ENCODE peak calls at places on chromosomes 13 and 19, in seven cellular contexts. E is neuronal stem cell, A is IMR-90, Y is H1, O is mesendoderm, K is mesenchymal stem cell, Q is trophoblast cell. H is an unnamed sample.

GRCh38 chr13:99983401-99984133 is 2.0 kb downstream of the ZIC2 start:
- DNase-seq in E (no peak), A (no peak), Y (no peak), O (peak), K (peak), Q (no peak), H (peak)

GRCh38 chr19:5312058-5312457 is 28.6 kb downstream of the PTPRS start:
- DNase-seq in E (no peak), A (no peak), Y (no peak), O (no peak), K (no peak), Q (no peak), H (no peak)

GRCh38 chr19:51387924-51388389 is at the start of gene LIM2:
- DNase-seq in E (peak), A (no peak), Y (no peak), O (no peak), K (no peak), Q (no peak), H (no peak)

GRCh38 chr19:2865334-2866221 is 1.6 kb upstream of the ZNF556 start:
- DNase-seq in E (no peak), A (no peak), Y (no peak), O (no peak), K (no peak), Q (no peak), H (no peak)

GRCh38 chr19:13621413-13621812 is 115.1 kb upstream of the CACNA1A start:
- DNase-seq in E (no peak), A (peak), Y (peak), O (peak), K (peak), Q (peak), H (peak)

GRCh38 chr13:49563513-49563912 is 21.8 kb downstream of the RCBTB1 start:
- DNase-seq in E (no peak), A (peak), Y (no peak), O (no peak), K (peak), Q (peak), H (no peak)

GRCh38 chr13:93859666-93860065 is 619.8 kb downstream of the DCT start:
- DNase-seq in E (no peak), A (peak), Y (no peak), O (no peak), K (peak), Q (no peak), H (no peak)

GRCh38 chr19:17847538-17848366 is at the start of gene JAK3:
- DNase-seq in E (peak), A (peak), Y (peak), O (peak), K (peak), Q (no peak), H (peak)

GRCh38 chr13:81001828-81002385 is 661.0 kb upstream of the SPRY2 start:
- DNase-seq in E (no peak), A (no peak), Y (no peak), O (no peak), K (no peak), Q (no peak), H (no peak)

GRCh38 chr13:109680930-109681329 is 105.5 kb downstream of the IRS2 start:
- DNase-seq in E (no peak), A (no peak), Y (no peak), O (no peak), K (no peak), Q (no peak), H (no peak)

GRCh38 chr13:109427695-109428094 is 358.7 kb downstream of the IRS2 start:
- DNase-seq in E (no peak), A (no peak), Y (no peak), O (peak), K (no peak), Q (no peak), H (no peak)

GRCh38 chr19:45123440-45123850 is 30.5 kb downstream of the PPP1R37 start:
- DNase-seq in E (no peak), A (no peak), Y (no peak), O (no peak), K (no peak), Q (peak), H (no peak)

GRCh38 chr19:44685877-44686276 is 13.1 kb upstream of the CEACAM16 start:
- DNase-seq in E (no peak), A (peak), Y (no peak), O (no peak), K (peak), Q (no peak), H (no peak)

GRCh38 chr19:14381689-14382474 is 638 bp downstream of the ADGRE5 start:
- DNase-seq in E (no peak), A (peak), Y (no peak), O (peak), K (peak), Q (peak), H (no peak)

GRCh38 chr19:5559804-5560133 is 8.0 kb downstream of the TINCR start:
- DNase-seq in E (no peak), A (no peak), Y (no peak), O (no peak), K (no peak), Q (no peak), H (no peak)

GRCh38 chr19:35734273-35734672 is 8.0 kb downstream of the IGFLR1 start:
- DNase-seq in E (no peak), A (no peak), Y (no peak), O (no peak), K (no peak), Q (no peak), H (no peak)

GRCh38 chr19:42250666-42251531 is 4.0 kb downstream of the ERF start:
- DNase-seq in E (no peak), A (peak), Y (no peak), O (no peak), K (peak), Q (no peak), H (no peak)

GRCh38 chr13:90839061-90839460 is 508.4 kb upstream of the MIR17HG start:
- DNase-seq in E (no peak), A (no peak), Y (no peak), O (no peak), K (no peak), Q (no peak), H (no peak)

GRCh38 chr13:42168497-42168896 is 103.5 kb upstream of the AKAP11 start:
- DNase-seq in E (no peak), A (no peak), Y (no peak), O (no peak), K (no peak), Q (no peak), H (no peak)

GRCh38 chr13:113183450-113184129 is 24.9 kb downstream of the PCID2 start:
- DNase-seq in E (no peak), A (no peak), Y (no peak), O (no peak), K (peak), Q (no peak), H (no peak)

GRCh38 chr19:32866061-32866460 is 3.5 kb downstream of the SLC7A9 start:
- DNase-seq in E (no peak), A (no peak), Y (no peak), O (no peak), K (no peak), Q (no peak), H (no peak)

GRCh38 chr19:18670313-18670712 is 13.2 kb upstream of the CRTC1 start:
- DNase-seq in E (no peak), A (no peak), Y (no peak), O (no peak), K (no peak), Q (no peak), H (no peak)

GRCh38 chr13:34025746-34026145 is 207.8 kb downstream of the RFC3 start:
- DNase-seq in E (no peak), A (peak), Y (no peak), O (no peak), K (peak), Q (no peak), H (no peak)

GRCh38 chr19:40502647-40503046 is 35.8 kb downstream of the SPTBN4 start:
- DNase-seq in E (no peak), A (no peak), Y (peak), O (peak), K (no peak), Q (no peak), H (peak)

GRCh38 chr13:26463848-26464247 is 93.6 kb upstream of the WASF3 start:
- DNase-seq in E (no peak), A (no peak), Y (no peak), O (no peak), K (no peak), Q (no peak), H (no peak)

GRCh38 chr19:14774373-14774772 is 4.0 kb downstream of the ADGRE2 start:
- DNase-seq in E (no peak), A (no peak), Y (no peak), O (no peak), K (no peak), Q (no peak), H (peak)

GRCh38 chr13:37457594-37457993 is 141.0 kb downstream of the POSTN start:
- DNase-seq in E (no peak), A (peak), Y (no peak), O (no peak), K (no peak), Q (no peak), H (no peak)

GRCh38 chr19:16228637-16229321 is 31.1 kb downstream of the AP1M1 start:
- DNase-seq in E (no peak), A (no peak), Y (no peak), O (no peak), K (no peak), Q (no peak), H (no peak)

GRCh38 chr13:72952529-72953141 is 106.2 kb upstream of the KLF5 start:
- DNase-seq in E (no peak), A (no peak), Y (no peak), O (peak), K (no peak), Q (peak), H (no peak)

GRCh38 chr13:30932481-30933333 is at the start of gene TEX26:
- DNase-seq in E (peak), A (no peak), Y (peak), O (peak), K (peak), Q (no peak), H (peak)
- H4K8ac ChIP-seq in E (no peak), A (no peak), Y (no peak), O (no peak), K (peak), Q (peak), H (no peak)

DNA sequence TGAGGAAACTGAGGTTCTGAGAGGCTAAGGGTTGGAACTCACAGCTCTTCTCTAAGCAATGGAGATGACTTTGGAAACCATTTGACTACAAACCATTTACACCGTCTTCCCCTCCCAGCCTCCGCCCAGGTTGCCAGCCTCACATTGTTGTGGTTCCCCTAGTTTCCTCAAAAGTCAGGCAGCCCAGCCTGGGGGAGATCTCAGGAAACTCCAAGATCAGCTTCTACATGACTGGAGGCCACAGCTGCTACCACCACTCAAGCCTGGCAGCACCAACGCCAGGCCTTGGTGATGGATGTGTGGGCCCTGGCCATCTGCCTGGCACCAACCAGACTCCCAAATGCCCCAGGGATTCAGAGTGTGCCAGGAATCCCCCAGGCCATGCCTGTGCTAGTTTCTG is 207.9 kb downstream of the TSHZ3 start:
- DNase-seq in E (no peak), A (no peak), Y (no peak), O (no peak), K (no peak), Q (no peak), H (no peak)
- H4K8ac ChIP-seq in E (no peak), A (peak), Y (no peak), O (no peak), K (peak), Q (no peak), H (no peak)

DNA sequence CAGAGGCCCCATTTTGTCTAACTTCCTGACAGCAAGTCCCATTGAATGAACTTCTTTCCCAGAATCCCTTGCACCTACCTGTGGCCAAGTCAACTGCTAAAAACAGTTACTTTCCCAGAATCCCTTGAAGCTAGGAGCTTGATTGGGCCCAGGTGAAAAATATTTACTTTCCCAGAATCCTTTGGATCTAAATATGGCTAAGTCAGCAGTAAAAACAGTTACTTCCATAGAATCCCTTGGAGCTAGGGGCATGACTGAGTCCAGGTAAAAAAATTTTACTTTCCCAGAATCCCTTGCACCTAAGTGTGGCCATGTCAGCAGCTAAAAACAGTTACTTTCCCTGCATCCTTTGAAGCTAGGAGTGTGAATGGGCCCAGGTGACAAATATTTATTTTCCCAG is 13.2 kb upstream of the MEIS3 start:
- DNase-seq in E (no peak), A (no peak), Y (no peak), O (no peak), K (no peak), Q (no peak), H (no peak)
- H4K8ac ChIP-seq in E (no peak), A (no peak), Y (no peak), O (no peak), K (no peak), Q (no peak), H (no peak)

GRCh38 chr19:54100560-54100959 is at the start of gene OSCAR:
- DNase-seq in E (no peak), A (no peak), Y (no peak), O (no peak), K (peak), Q (no peak), H (no peak)
- H4K8ac ChIP-seq in E (peak), A (no peak), Y (no peak), O (no peak), K (no peak), Q (no peak), H (no peak)